ENCODE peak calls at places on chromosomes 11 and 22, in four cellular contexts. One of them, this sample, is unnamed.

GRCh38 chr22:49561338-49561737 is 266.3 kb downstream of the BRD1 start:
- DNase-seq in sciatic nerve: no peak
- DNase-seq in DMS153: no peak
- DNase-seq in HuH-7.5: no peak
- DNase-seq in this sample: no peak

GRCh38 chr11:19767691-19768151 is 55.1 kb downstream of the NAV2 start:
- DNase-seq in sciatic nerve: no peak
- DNase-seq in DMS153: no peak
- DNase-seq in HuH-7.5: no peak
- DNase-seq in this sample: no peak

GRCh38 chr22:50361222-50361621 is 18.1 kb downstream of the PPP6R2 start:
- DNase-seq in sciatic nerve: no peak
- DNase-seq in DMS153: no peak
- DNase-seq in HuH-7.5: no peak
- DNase-seq in this sample: no peak

GRCh38 chr11:61587541-61587941 is 6.7 kb upstream of the SYT7 start:
- DNase-seq in sciatic nerve: no peak
- DNase-seq in DMS153: no peak
- DNase-seq in HuH-7.5: no peak
- DNase-seq in this sample: peak

GRCh38 chr11:20005747-20006146 is 154.5 kb downstream of the DBX1 start:
- DNase-seq in sciatic nerve: no peak
- DNase-seq in DMS153: no peak
- DNase-seq in HuH-7.5: no peak
- DNase-seq in this sample: no peak

GRCh38 chr22:27019827-27020226 is 362.4 kb downstream of the MIAT start:
- DNase-seq in sciatic nerve: no peak
- DNase-seq in DMS153: no peak
- DNase-seq in HuH-7.5: no peak
- DNase-seq in this sample: no peak

GRCh38 chr11:120344302-120345004 is 8.2 kb downstream of the ARHGEF12 start:
- DNase-seq in sciatic nerve: no peak
- DNase-seq in DMS153: no peak
- DNase-seq in HuH-7.5: no peak
- DNase-seq in this sample: no peak

GRCh38 chr11:64037027-64037633 is 1.4 kb downstream of the FLRT1 start:
- DNase-seq in sciatic nerve: no peak
- DNase-seq in DMS153: no peak
- DNase-seq in HuH-7.5: no peak
- DNase-seq in this sample: no peak

GRCh38 chr11:63795066-63795465 is 18.2 kb upstream of the SPINDOC start:
- DNase-seq in sciatic nerve: no peak
- DNase-seq in DMS153: no peak
- DNase-seq in HuH-7.5: no peak
- DNase-seq in this sample: no peak

GRCh38 chr22:49968313-49968830 is 7.8 kb downstream of the PIM3 start:
- DNase-seq in sciatic nerve: no peak
- DNase-seq in DMS153: no peak
- DNase-seq in HuH-7.5: no peak
- DNase-seq in this sample: peak

GRCh38 chr22:30441088-30441487 is 15.5 kb downstream of the MTFP1 start:
- DNase-seq in sciatic nerve: no peak
- DNase-seq in DMS153: no peak
- DNase-seq in HuH-7.5: no peak
- DNase-seq in this sample: no peak

GRCh38 chr11:19428206-19429001 is 187.7 kb upstream of the E2F8 start:
- DNase-seq in sciatic nerve: no peak
- DNase-seq in DMS153: no peak
- DNase-seq in HuH-7.5: no peak
- DNase-seq in this sample: no peak